ENCODE peak calls at places on chromosome 21, in five cellular contexts. One of them, this sample, is unnamed. For H3K4me1, the result is how much of the 10 kb centered on the place peaks cover.

GRCh38 chr21:35321322-35322200 is 272.5 kb upstream of the RUNX1 start:
- DNase-seq in thoracic aorta: no peak
- DNase-seq in CD8-positive, alpha-beta T cell: no peak
- DNase-seq in tibial nerve: no peak
- DNase-seq in PC-3: no peak
- DNase-seq in this sample: no peak

GRCh38 chr21:46617267-46618051 is 12.6 kb upstream of the S100B start:
- DNase-seq in thoracic aorta: no peak
- DNase-seq in CD8-positive, alpha-beta T cell: no peak
- DNase-seq in tibial nerve: no peak
- DNase-seq in PC-3: peak
- DNase-seq in this sample: no peak

GRCh38 chr21:29287383-29287782 is 11.3 kb upstream of the BACH1 start:
- DNase-seq in thoracic aorta: no peak
- DNase-seq in CD8-positive, alpha-beta T cell: no peak
- DNase-seq in tibial nerve: no peak
- DNase-seq in PC-3: no peak
- DNase-seq in this sample: no peak

GRCh38 chr21:29233611-29234540 is 64.8 kb upstream of the BACH1 start:
- DNase-seq in thoracic aorta: no peak
- DNase-seq in CD8-positive, alpha-beta T cell: no peak
- DNase-seq in tibial nerve: no peak
- DNase-seq in PC-3: no peak
- DNase-seq in this sample: no peak

GRCh38 chr21:35529141-35529863 is 480.2 kb upstream of the RUNX1 start:
- DNase-seq in thoracic aorta: no peak
- DNase-seq in CD8-positive, alpha-beta T cell: peak
- DNase-seq in tibial nerve: no peak
- DNase-seq in PC-3: no peak
- DNase-seq in this sample: no peak

GRCh38 chr21:17191346-17191993 is 321.4 kb upstream of the CXADR start:
- DNase-seq in thoracic aorta: no peak
- DNase-seq in CD8-positive, alpha-beta T cell: no peak
- DNase-seq in tibial nerve: no peak
- DNase-seq in PC-3: no peak
- DNase-seq in this sample: no peak

GRCh38 chr21:14523234-14523633 is 22.9 kb downstream of the SAMSN1 start:
- DNase-seq in thoracic aorta: no peak
- DNase-seq in CD8-positive, alpha-beta T cell: no peak
- DNase-seq in tibial nerve: no peak
- DNase-seq in PC-3: no peak
- DNase-seq in this sample: peak

GRCh38 chr21:21165063-21165645 is 166.9 kb downstream of the NCAM2 start:
- DNase-seq in thoracic aorta: no peak
- DNase-seq in CD8-positive, alpha-beta T cell: no peak
- DNase-seq in tibial nerve: peak
- DNase-seq in PC-3: no peak
- DNase-seq in this sample: no peak

GRCh38 chr21:18832950-18833349 is 429.4 kb upstream of the TMPRSS15 start:
- DNase-seq in thoracic aorta: no peak
- DNase-seq in CD8-positive, alpha-beta T cell: no peak
- DNase-seq in tibial nerve: no peak
- DNase-seq in PC-3: peak
- DNase-seq in this sample: no peak

GRCh38 chr21:28669331-28669730 is 323.3 kb downstream of the LTN1 start:
- DNase-seq in thoracic aorta: no peak
- DNase-seq in CD8-positive, alpha-beta T cell: no peak
- DNase-seq in tibial nerve: no peak
- DNase-seq in PC-3: no peak
- DNase-seq in this sample: no peak

GRCh38 chr21:31030367-31031106 is 7.7 kb downstream of the KRTAP19-8 start:
- DNase-seq in thoracic aorta: no peak
- DNase-seq in CD8-positive, alpha-beta T cell: no peak
- DNase-seq in tibial nerve: no peak
- DNase-seq in PC-3: no peak
- DNase-seq in this sample: no peak

GRCh38 chr21:25350056-25350455 is 257.2 kb downstream of the MRPL39 start:
- DNase-seq in thoracic aorta: no peak
- DNase-seq in CD8-positive, alpha-beta T cell: no peak
- DNase-seq in tibial nerve: no peak
- DNase-seq in PC-3: peak
- DNase-seq in this sample: no peak

GRCh38 chr21:28485301-28486022 is 507.2 kb downstream of the LTN1 start:
- DNase-seq in thoracic aorta: no peak
- DNase-seq in CD8-positive, alpha-beta T cell: no peak
- DNase-seq in tibial nerve: no peak
- DNase-seq in PC-3: peak
- DNase-seq in this sample: no peak

GRCh38 chr21:30674312-30674711 is 31.6 kb downstream of the KRTAP20-3 start:
- DNase-seq in thoracic aorta: no peak
- DNase-seq in CD8-positive, alpha-beta T cell: no peak
- DNase-seq in tibial nerve: no peak
- DNase-seq in PC-3: no peak
- DNase-seq in this sample: no peak

GRCh38 chr21:45818904-45819285 is 162.7 kb upstream of the COL6A1 start:
- DNase-seq in thoracic aorta: no peak
- DNase-seq in CD8-positive, alpha-beta T cell: peak
- DNase-seq in tibial nerve: no peak
- DNase-seq in PC-3: peak
- DNase-seq in this sample: no peak

GRCh38 chr21:28899744-28900143 is 92.9 kb downstream of the LTN1 start:
- DNase-seq in thoracic aorta: no peak
- DNase-seq in CD8-positive, alpha-beta T cell: no peak
- DNase-seq in tibial nerve: no peak
- DNase-seq in PC-3: peak
- DNase-seq in this sample: no peak

GRCh38 chr21:31696424-31696823 is 35.5 kb downstream of the SCAF4 start:
- DNase-seq in thoracic aorta: no peak
- DNase-seq in CD8-positive, alpha-beta T cell: no peak
- DNase-seq in tibial nerve: no peak
- DNase-seq in PC-3: no peak
- DNase-seq in this sample: no peak

GRCh38 chr21:46079357-46080170 is 18.3 kb upstream of the COL6A2 start:
- DNase-seq in thoracic aorta: no peak
- DNase-seq in CD8-positive, alpha-beta T cell: no peak
- DNase-seq in tibial nerve: peak
- DNase-seq in PC-3: peak
- DNase-seq in this sample: peak

GRCh38 chr21:22796147-22796546 is 1797.9 kb downstream of the NCAM2 start:
- DNase-seq in thoracic aorta: no peak
- DNase-seq in CD8-positive, alpha-beta T cell: no peak
- DNase-seq in tibial nerve: no peak
- DNase-seq in PC-3: no peak
- DNase-seq in this sample: no peak

GRCh38 chr21:14871861-14872260 is 192.9 kb downstream of the NRIP1 start:
- DNase-seq in thoracic aorta: no peak
- DNase-seq in CD8-positive, alpha-beta T cell: no peak
- DNase-seq in tibial nerve: no peak
- DNase-seq in PC-3: no peak
- DNase-seq in this sample: no peak

GRCh38 chr21:44932366-44933181 is 7.3 kb upstream of the SLX9 start:
- DNase-seq in thoracic aorta: no peak
- DNase-seq in CD8-positive, alpha-beta T cell: peak
- DNase-seq in tibial nerve: no peak
- DNase-seq in PC-3: peak
- DNase-seq in this sample: peak

GRCh38 chr21:28737671-28738279 is 254.9 kb downstream of the LTN1 start:
- DNase-seq in thoracic aorta: no peak
- DNase-seq in CD8-positive, alpha-beta T cell: no peak
- DNase-seq in tibial nerve: no peak
- DNase-seq in PC-3: peak
- DNase-seq in this sample: no peak

GRCh38 chr21:35850542-35851103 is 209.7 kb downstream of the SETD4 start:
- DNase-seq in thoracic aorta: no peak
- DNase-seq in CD8-positive, alpha-beta T cell: no peak
- DNase-seq in tibial nerve: no peak
- DNase-seq in PC-3: no peak
- DNase-seq in this sample: no peak

GRCh38 chr21:25508364-25508763 is 98.9 kb downstream of the MRPL39 start:
- DNase-seq in thoracic aorta: no peak
- DNase-seq in CD8-positive, alpha-beta T cell: no peak
- DNase-seq in tibial nerve: no peak
- DNase-seq in PC-3: no peak
- DNase-seq in this sample: no peak

GRCh38 chr21:39885119-39885848 is 18.0 kb downstream of the PCP4 start:
- DNase-seq in thoracic aorta: no peak
- DNase-seq in CD8-positive, alpha-beta T cell: no peak
- DNase-seq in tibial nerve: no peak
- DNase-seq in PC-3: no peak
- DNase-seq in this sample: no peak

GRCh38 chr21:45339430-45340405 is 52.0 kb upstream of the POFUT2 start:
- DNase-seq in thoracic aorta: no peak
- DNase-seq in CD8-positive, alpha-beta T cell: no peak
- DNase-seq in tibial nerve: no peak
- DNase-seq in PC-3: no peak
- DNase-seq in this sample: no peak

GRCh38 chr21:45542242-45542666 is at the start of gene SLC19A1:
- DNase-seq in thoracic aorta: no peak
- DNase-seq in CD8-positive, alpha-beta T cell: peak
- DNase-seq in tibial nerve: no peak
- DNase-seq in PC-3: peak
- DNase-seq in this sample: peak

GRCh38 chr21:46385846-46386725 is 62.1 kb downstream of the PCNT start:
- DNase-seq in thoracic aorta: no peak
- DNase-seq in CD8-positive, alpha-beta T cell: no peak
- DNase-seq in tibial nerve: no peak
- DNase-seq in PC-3: no peak
- DNase-seq in this sample: peak

GRCh38 chr21:14492890-14493289 is 53.2 kb downstream of the SAMSN1 start:
- DNase-seq in thoracic aorta: no peak
- DNase-seq in CD8-positive, alpha-beta T cell: no peak
- DNase-seq in tibial nerve: no peak
- DNase-seq in PC-3: no peak
- DNase-seq in this sample: no peak

GRCh38 chr21:46455575-46456385 is 2.9 kb upstream of the DIP2A start:
- DNase-seq in thoracic aorta: no peak
- DNase-seq in CD8-positive, alpha-beta T cell: no peak
- DNase-seq in tibial nerve: no peak
- DNase-seq in PC-3: peak
- DNase-seq in this sample: no peak

GRCh38 chr21:24424786-24425185 is 1182.5 kb downstream of the MRPL39 start:
- DNase-seq in thoracic aorta: no peak
- DNase-seq in CD8-positive, alpha-beta T cell: no peak
- DNase-seq in tibial nerve: no peak
- DNase-seq in PC-3: no peak
- DNase-seq in this sample: no peak

GRCh38 chr21:41763398-41763931 is 3.4 kb downstream of the RIPK4 start:
- DNase-seq in thoracic aorta: no peak
- DNase-seq in CD8-positive, alpha-beta T cell: no peak
- DNase-seq in tibial nerve: no peak
- DNase-seq in PC-3: peak
- DNase-seq in this sample: no peak

GRCh38 chr21:41763996-41764395 is 2.9 kb downstream of the RIPK4 start:
- DNase-seq in thoracic aorta: no peak
- DNase-seq in CD8-positive, alpha-beta T cell: no peak
- DNase-seq in tibial nerve: no peak
- DNase-seq in PC-3: no peak
- DNase-seq in this sample: no peak

GRCh38 chr21:41761211-41762181 is 5.4 kb downstream of the RIPK4 start:
- DNase-seq in thoracic aorta: no peak
- DNase-seq in CD8-positive, alpha-beta T cell: no peak
- DNase-seq in tibial nerve: peak
- DNase-seq in PC-3: peak
- DNase-seq in this sample: peak

GRCh38 chr21:41762753-41763152 is 4.1 kb downstream of the RIPK4 start:
- DNase-seq in thoracic aorta: no peak
- DNase-seq in CD8-positive, alpha-beta T cell: no peak
- DNase-seq in tibial nerve: no peak
- DNase-seq in PC-3: no peak
- DNase-seq in this sample: no peak

DNA sequence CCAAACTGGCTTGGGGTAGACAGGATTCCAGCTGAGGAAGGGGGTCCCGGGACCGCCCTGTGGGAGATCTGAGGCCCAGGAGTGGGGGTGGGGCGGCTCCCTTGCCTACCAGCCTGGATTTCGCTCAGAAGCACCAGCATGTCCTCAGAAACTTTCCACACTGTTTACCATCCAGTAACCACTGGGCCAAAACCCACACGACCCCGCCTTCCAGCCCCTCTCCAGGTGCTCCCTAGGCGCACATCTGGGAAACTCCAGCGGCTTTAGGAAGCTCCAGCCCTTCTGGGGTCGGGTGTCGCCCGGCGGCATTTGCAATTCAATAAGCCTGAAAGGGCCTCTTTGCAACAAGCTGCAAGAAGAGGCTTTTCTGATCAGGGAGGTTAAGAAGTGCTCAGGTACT is 4.6 kb downstream of the RIPK4 start:
- DNase-seq in thoracic aorta: no peak
- DNase-seq in CD8-positive, alpha-beta T cell: no peak
- DNase-seq in tibial nerve: no peak
- DNase-seq in PC-3: peak
- DNase-seq in this sample: no peak
- H3K4me3 ChIP-seq in thoracic aorta: peak
- H3K4me3 ChIP-seq in CD8-positive, alpha-beta T cell: no peak
- H3K4me3 ChIP-seq in tibial nerve: no peak
- H3K4me3 ChIP-seq in PC-3: peak
- H3K4me3 ChIP-seq in this sample: no peak

DNA sequence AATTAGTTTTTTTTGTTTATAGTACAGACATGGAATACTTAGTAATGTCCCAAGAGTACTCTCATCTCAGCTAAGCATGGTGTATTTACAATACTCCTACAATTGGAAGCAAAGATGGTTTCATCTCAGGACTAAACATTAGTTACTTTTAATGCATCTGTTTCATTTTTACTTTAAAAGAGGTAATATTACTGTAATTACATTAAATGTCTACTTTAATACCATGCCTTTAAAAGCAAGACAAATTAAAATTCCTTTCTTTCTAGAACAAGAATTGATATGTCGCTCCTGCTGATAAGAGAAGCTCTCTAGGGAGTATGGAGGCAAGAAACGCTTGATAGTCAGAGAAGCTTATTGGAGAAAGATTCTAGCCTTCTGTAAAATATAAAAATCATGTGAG is 284.9 kb upstream of the ADAMTS5 start:
- DNase-seq in thoracic aorta: no peak
- DNase-seq in CD8-positive, alpha-beta T cell: no peak
- DNase-seq in tibial nerve: no peak
- DNase-seq in PC-3: no peak
- DNase-seq in this sample: no peak
- H3K4me1 ChIP-seq in thoracic aorta: under half
- H3K4me1 ChIP-seq in CD8-positive, alpha-beta T cell: under half
- H3K4me1 ChIP-seq in tibial nerve: under half
- H3K4me1 ChIP-seq in PC-3: under half
- H3K4me1 ChIP-seq in this sample: under half

GRCh38 chr21:34220556-34221195 is 143.1 kb upstream of the KCNE2 start:
- DNase-seq in thoracic aorta: no peak
- DNase-seq in CD8-positive, alpha-beta T cell: no peak
- DNase-seq in tibial nerve: no peak
- DNase-seq in PC-3: no peak
- DNase-seq in this sample: no peak
- TF ChIP-seq CTCF in thoracic aorta: no peak
- TF ChIP-seq CTCF in CD8-positive, alpha-beta T cell: no peak
- TF ChIP-seq CTCF in tibial nerve: no peak
- TF ChIP-seq CTCF in PC-3: no peak
- TF ChIP-seq CTCF in this sample: no peak

GRCh38 chr21:26572026-26572425 is 1.1 kb downstream of the CYYR1 start:
- DNase-seq in thoracic aorta: no peak
- DNase-seq in CD8-positive, alpha-beta T cell: no peak
- DNase-seq in tibial nerve: no peak
- DNase-seq in PC-3: no peak
- DNase-seq in this sample: no peak

GRCh38 chr21:26570203-26570602 is 2.9 kb downstream of the CYYR1 start:
- DNase-seq in thoracic aorta: no peak
- DNase-seq in CD8-positive, alpha-beta T cell: no peak
- DNase-seq in tibial nerve: no peak
- DNase-seq in PC-3: no peak
- DNase-seq in this sample: no peak

GRCh38 chr21:26572668-26573381 is at the start of gene CYYR1:
- DNase-seq in thoracic aorta: no peak
- DNase-seq in CD8-positive, alpha-beta T cell: no peak
- DNase-seq in tibial nerve: no peak
- DNase-seq in PC-3: no peak
- DNase-seq in this sample: peak
- H3K4me3 ChIP-seq in thoracic aorta: peak
- H3K4me3 ChIP-seq in CD8-positive, alpha-beta T cell: no peak
- H3K4me3 ChIP-seq in tibial nerve: peak
- H3K4me3 ChIP-seq in PC-3: no peak
- H3K4me3 ChIP-seq in this sample: peak

This sample was measured in psoas muscle.